ENCODE peak calls at places on chromosomes 11 and 22, in eight cellular contexts. L is HepG2, Q is neural progenitor cell, I is OCI-LY7, H is foreskin keratinocyte, V is dorsolateral prefrontal cortex, Y is IMR-90, W is right atrium auricular region. A is an unnamed sample.

GRCh38 chr11:93116641-93117577 is 80.9 kb downstream of the SLC36A4 start:
- DNase-seq in L (no peak), Q (peak; percentile 52), I (no peak), H (no peak), V (no peak), Y (peak; percentile 44), W (no peak), A (no peak)

GRCh38 chr22:46068908-46069481 is 81.3 kb upstream of the PPARA start:
- DNase-seq in L (no peak), Q (no peak), I (peak; percentile 13), H (no peak), V (peak; percentile 46), Y (peak; percentile 49), W (no peak), A (peak; percentile 63)

GRCh38 chr11:45052361-45052760 is 94.1 kb upstream of the PRDM11 start:
- DNase-seq in L (no peak), Q (no peak), I (no peak), H (no peak), V (no peak), Y (no peak), W (no peak), A (no peak)

GRCh38 chr11:30772908-30773307 is 186.8 kb upstream of the MPPED2 start:
- DNase-seq in L (no peak), Q (no peak), I (no peak), H (no peak), V (no peak), Y (no peak), W (no peak), A (no peak)

GRCh38 chr11:117715801-117716200 is 81.2 kb downstream of the DSCAML1 start:
- DNase-seq in L (no peak), Q (no peak), I (no peak), H (no peak), V (no peak), Y (no peak), W (no peak), A (no peak)

GRCh38 chr22:30866811-30867271 is 101.7 kb downstream of the MORC2 start:
- DNase-seq in L (peak; percentile 31), Q (peak; percentile 31), I (peak; percentile 9), H (no peak), V (peak; percentile 30), Y (no peak), W (no peak), A (peak; percentile 49)

GRCh38 chr11:6055569-6055968 is 25.0 kb upstream of the OR56A1 start:
- DNase-seq in L (no peak), Q (no peak), I (no peak), H (no peak), V (no peak), Y (no peak), W (no peak), A (no peak)

GRCh38 chr22:47162865-47163264 is 400.4 kb downstream of the TBC1D22A start:
- DNase-seq in L (no peak), Q (no peak), I (no peak), H (no peak), V (no peak), Y (no peak), W (no peak), A (peak; percentile 53)

GRCh38 chr11:47409440-47410403 is 1.3 kb downstream of the SLC39A13 start:
- DNase-seq in L (no peak), Q (peak; percentile 1), I (no peak), H (no peak), V (no peak), Y (no peak), W (no peak), A (peak; percentile 70)

GRCh38 chr11:81869337-81870065 is 864.2 kb downstream of the FAM181B start:
- DNase-seq in L (no peak), Q (no peak), I (peak; percentile 96), H (peak; percentile 78), V (no peak), Y (no peak), W (no peak), A (no peak)

GRCh38 chr11:14417186-14417585 is 58.2 kb upstream of the RRAS2 start:
- DNase-seq in L (no peak), Q (no peak), I (no peak), H (no peak), V (no peak), Y (peak; percentile 10), W (no peak), A (no peak)

GRCh38 chr11:134069426-134069921 is 602 bp downstream of the JAM3 start:
- DNase-seq in L (no peak), Q (peak; percentile 71), I (no peak), H (no peak), V (peak; percentile 64), Y (peak; percentile 31), W (no peak), A (no peak)

GRCh38 chr22:42080287-42080686 is 787 bp downstream of the SMDT1 start:
- DNase-seq in L (no peak), Q (peak; percentile 45), I (no peak), H (peak; percentile 9), V (no peak), Y (peak; percentile 53), W (no peak), A (peak; percentile 73)

GRCh38 chr11:114938799-114939198 is 260.5 kb downstream of the NXPE2 start:
- DNase-seq in L (no peak), Q (no peak), I (no peak), H (no peak), V (no peak), Y (no peak), W (no peak), A (no peak)

GRCh38 chr11:101269390-101269789 is 139.8 kb upstream of the PGR start:
- DNase-seq in L (no peak), Q (no peak), I (no peak), H (no peak), V (no peak), Y (no peak), W (no peak), A (no peak)

GRCh38 chr11:57407010-57407409 is 16.6 kb upstream of the PRG2 start:
- DNase-seq in L (no peak), Q (no peak), I (no peak), H (no peak), V (no peak), Y (no peak), W (no peak), A (no peak)

GRCh38 chr11:12246989-12247388 is 130.4 kb upstream of the PARVA start:
- DNase-seq in L (no peak), Q (no peak), I (no peak), H (no peak), V (no peak), Y (no peak), W (no peak), A (no peak)

GRCh38 chr11:13073119-13073981 is 64.2 kb downstream of the RASSF10 start:
- DNase-seq in L (peak; percentile 31), Q (no peak), I (no peak), H (peak; percentile 98), V (no peak), Y (peak; percentile 79), W (no peak), A (no peak)

GRCh38 chr11:68408512-68408911 is 52.0 kb upstream of the PPP6R3 start:
- DNase-seq in L (no peak), Q (no peak), I (no peak), H (no peak), V (no peak), Y (no peak), W (no peak), A (no peak)

GRCh38 chr11:34313099-34313517 is 44.7 kb downstream of the ABTB2 start:
- DNase-seq in L (no peak), Q (no peak), I (peak; percentile 39), H (no peak), V (no peak), Y (no peak), W (no peak), A (no peak)

GRCh38 chr11:98300777-98301176 is 720.0 kb upstream of the CNTN5 start:
- DNase-seq in L (no peak), Q (no peak), I (no peak), H (no peak), V (no peak), Y (no peak), W (no peak), A (no peak)
- TF ChIP-seq CTCF in L (no peak), Q (no peak), I (no peak), H (no peak), V (no peak), Y (no peak), W (no peak), A (no peak)

GRCh38 chr11:126034880-126035279 is 27.8 kb downstream of the CDON start:
- DNase-seq in L (no peak), Q (no peak), I (no peak), H (no peak), V (no peak), Y (no peak), W (no peak), A (no peak)

GRCh38 chr11:126035718-126036117 is 26.9 kb downstream of the CDON start:
- DNase-seq in L (no peak), Q (no peak), I (no peak), H (no peak), V (no peak), Y (no peak), W (no peak), A (no peak)

GRCh38 chr11:126034026-126034822 is 28.4 kb downstream of the CDON start:
- DNase-seq in L (no peak), Q (peak; percentile 71), I (no peak), H (no peak), V (no peak), Y (no peak), W (no peak), A (no peak)

GRCh38 chr11:126039485-126040271 is 23.0 kb downstream of the CDON start:
- DNase-seq in L (no peak), Q (no peak), I (no peak), H (no peak), V (no peak), Y (peak; percentile 5), W (no peak), A (no peak)
- H3K27ac ChIP-seq in L (no peak overlapping the region), Q (no peak overlapping the region), I (no peak overlapping the region), H (no peak overlapping the region), V (no peak overlapping the region), Y (no peak overlapping the region), W (no peak overlapping the region), A (no peak overlapping the region)

DNA sequence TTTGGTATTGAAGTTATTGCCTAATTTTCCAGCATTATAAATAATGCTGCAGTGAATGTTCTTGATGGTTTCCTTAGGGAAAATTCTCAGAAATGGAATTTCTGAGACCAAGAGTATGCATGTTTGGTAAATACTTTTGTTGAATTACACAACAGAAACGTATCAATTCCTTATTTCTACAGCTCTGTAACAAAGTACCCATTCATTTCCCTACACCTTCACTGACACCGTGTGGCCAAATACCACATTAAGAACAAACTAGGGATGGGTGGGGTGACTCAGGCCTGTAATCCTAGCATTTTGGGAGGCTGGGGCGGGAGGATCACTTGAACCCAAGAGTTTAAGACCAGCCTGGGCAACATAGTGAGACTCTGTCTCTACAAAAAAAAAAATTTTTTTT is 21.8 kb downstream of the MCAM start:
- DNase-seq in L (no peak), Q (no peak), I (peak; percentile 26), H (no peak), V (no peak), Y (no peak), W (no peak), A (peak; percentile 29)
- TF ChIP-seq CTCF in L (peak; percentile 22), Q (peak; percentile 7), I (peak; percentile 63), H (peak; percentile 59), V (no peak), Y (no peak), W (no peak), A (no peak)

DNA sequence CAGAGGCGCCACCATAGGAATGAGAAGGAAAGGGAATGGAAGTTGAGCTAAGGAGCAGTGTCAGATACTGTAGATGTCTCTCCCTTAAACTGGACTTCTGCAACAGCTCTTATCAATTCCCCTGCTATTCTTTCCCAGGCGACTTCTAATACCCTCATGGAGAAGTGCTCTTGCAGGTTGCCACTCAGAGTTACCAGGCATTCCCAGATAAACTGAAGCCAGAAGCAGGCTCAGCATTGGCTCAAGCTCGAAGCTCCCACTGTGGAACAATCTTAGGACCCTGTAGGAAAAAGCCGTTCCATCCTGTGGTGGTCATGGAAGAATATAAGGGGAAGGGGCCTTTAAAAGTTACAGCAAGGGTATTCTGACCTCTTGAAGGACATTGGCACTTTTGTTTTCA is 208.7 kb upstream of the PLET1 start:
- DNase-seq in L (no peak), Q (no peak), I (no peak), H (no peak), V (no peak), Y (no peak), W (no peak), A (no peak)
- H3K27ac ChIP-seq in L (no peak overlapping the region), Q (no peak overlapping the region), I (no peak overlapping the region), H (no peak overlapping the region), V (no peak overlapping the region), Y (no peak overlapping the region), W (no peak overlapping the region), A (no peak overlapping the region)

A was measured in coronary artery.